ENCODE peak calls at places on chromosomes 12 and 14, in five cellular contexts. G, H, C, B and E are unnamed samples.

GRCh38 chr14:97634786-97635185 is 837.6 kb downstream of the VRK1 start:
- DNase-seq in G (no peak), B (no peak), H (no peak), C (no peak), E (no peak)

GRCh38 chr12:124753230-124753595 is 110.5 kb downstream of the SCARB1 start:
- DNase-seq in G (no peak), H (no peak), B (no peak), C (no peak), E (no peak)

GRCh38 chr12:46373303-46374182 is 970 bp upstream of the SLC38A2 start:
- DNase-seq in C (peak), H (no peak), B (peak), G (no peak), E (peak)

GRCh38 chr12:50101663-50102062 is 2.1 kb upstream of the GPD1 start:
- DNase-seq in G (no peak), H (peak), C (no peak), B (no peak), E (no peak)

GRCh38 chr12:113932411-113933196 is 33.5 kb downstream of the RBM19 start:
- DNase-seq in B (peak), G (no peak), C (no peak), H (no peak), E (peak)

GRCh38 chr12:121947966-121948365 is 29.6 kb downstream of the CFAP251 start:
- DNase-seq in G (no peak), B (no peak), H (no peak), C (no peak), E (no peak)

GRCh38 chr14:68685419-68686211 is 107.3 kb downstream of the ZFP36L1 start:
- DNase-seq in H (peak), G (peak), B (no peak), C (no peak), E (no peak)

GRCh38 chr12:95788637-95789036 is 1.9 kb downstream of the NTN4 start:
- DNase-seq in H (no peak), C (no peak), G (no peak), B (no peak), E (no peak)

GRCh38 chr14:104364830-104365229 is 214.7 kb upstream of the C14orf180 start:
- DNase-seq in H (no peak), C (no peak), B (no peak), G (no peak), E (no peak)

GRCh38 chr14:90300649-90301048 is 31.1 kb downstream of the NRDE2 start:
- DNase-seq in B (no peak), H (no peak), G (no peak), C (no peak), E (no peak)

GRCh38 chr12:49720214-49720613 is 13.0 kb upstream of the FMNL3 start:
- DNase-seq in B (no peak), G (no peak), H (no peak), C (no peak), E (no peak)

GRCh38 chr12:17992002-17992656 is 97.9 kb downstream of the RERGL start:
- DNase-seq in G (no peak), H (peak), B (no peak), C (no peak), E (peak)

GRCh38 chr14:61103541-61104339 is 122.7 kb downstream of the SLC38A6 start:
- DNase-seq in B (no peak), C (peak), H (peak), G (peak), E (no peak)

GRCh38 chr12:124311292-124312109 is 16.6 kb downstream of the RFLNA start:
- DNase-seq in G (no peak), C (no peak), H (no peak), B (no peak), E (no peak)

GRCh38 chr12:103705098-103705497 is 118.0 kb downstream of the STAB2 start:
- DNase-seq in H (no peak), G (no peak), B (no peak), C (no peak), E (no peak)

GRCh38 chr14:60171690-60172089 is 6.5 kb upstream of the DHRS7 start:
- DNase-seq in G (no peak), B (no peak), C (no peak), H (no peak), E (no peak)

DNA sequence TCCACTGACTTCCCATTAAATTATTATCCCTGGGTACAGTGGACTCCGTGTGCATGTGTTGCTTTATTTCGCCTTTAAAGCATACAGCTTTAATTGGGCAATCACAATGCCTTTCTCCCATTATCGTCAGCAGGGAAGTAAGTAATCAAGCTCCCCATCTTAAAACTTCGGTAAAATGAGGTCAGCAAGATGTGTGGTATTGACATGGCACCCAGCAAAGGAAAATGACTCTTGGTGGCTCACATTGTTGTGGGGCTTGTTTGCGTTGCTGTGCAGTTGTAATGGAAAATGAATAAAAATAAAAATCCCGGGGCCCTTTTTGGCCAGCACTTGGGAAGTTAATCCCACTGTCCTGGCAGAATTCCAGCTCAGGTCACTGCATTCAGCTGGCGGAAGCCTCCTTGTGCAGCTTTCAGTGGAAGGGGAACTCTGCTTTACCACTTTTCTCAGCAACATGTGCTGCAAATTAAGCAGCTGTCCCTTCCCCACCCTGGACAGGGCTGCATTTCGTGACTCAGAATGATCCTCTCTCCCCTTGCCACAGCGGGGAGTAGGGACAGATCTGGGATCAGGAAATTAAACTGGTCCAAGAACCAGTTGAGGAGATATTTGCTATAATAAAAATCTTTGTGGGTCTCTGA is 13.9 kb upstream of the ATP2A2 start:
- DNase-seq in C (peak), G (no peak), B (no peak), H (no peak), E (no peak)
- TF ChIP-seq CTCF in C (no peak), G (no peak), B (no peak), H (no peak), E (no peak)

GRCh38 chr14:73230051-73230450 is 7.3 kb upstream of the PAPLN start:
- DNase-seq in H (no peak), C (no peak), G (no peak), B (no peak), E (no peak)

GRCh38 chr14:73234029-73234428 is 3.3 kb upstream of the PAPLN start:
- DNase-seq in C (no peak), B (no peak), G (no peak), H (no peak), E (no peak)

GRCh38 chr14:73233564-73233963 is 3.7 kb upstream of the PAPLN start:
- DNase-seq in G (no peak), C (no peak), H (no peak), B (peak), E (no peak)

GRCh38 chr14:73232984-73233383 is 4.3 kb upstream of the PAPLN start:
- DNase-seq in B (peak), C (no peak), G (no peak), H (no peak), E (no peak)

GRCh38 chr14:73231874-73232851 is 5.1 kb upstream of the PAPLN start:
- DNase-seq in H (no peak), G (no peak), C (no peak), B (peak), E (no peak)
- TF ChIP-seq CTCF in H (peak), G (peak), C (no peak), B (no peak), E (peak)

GRCh38 chr12:25675808-25676207 is 122.7 kb upstream of the LMNTD1 start:
- DNase-seq in H (no peak), C (no peak), B (no peak), G (no peak), E (no peak)

DNA sequence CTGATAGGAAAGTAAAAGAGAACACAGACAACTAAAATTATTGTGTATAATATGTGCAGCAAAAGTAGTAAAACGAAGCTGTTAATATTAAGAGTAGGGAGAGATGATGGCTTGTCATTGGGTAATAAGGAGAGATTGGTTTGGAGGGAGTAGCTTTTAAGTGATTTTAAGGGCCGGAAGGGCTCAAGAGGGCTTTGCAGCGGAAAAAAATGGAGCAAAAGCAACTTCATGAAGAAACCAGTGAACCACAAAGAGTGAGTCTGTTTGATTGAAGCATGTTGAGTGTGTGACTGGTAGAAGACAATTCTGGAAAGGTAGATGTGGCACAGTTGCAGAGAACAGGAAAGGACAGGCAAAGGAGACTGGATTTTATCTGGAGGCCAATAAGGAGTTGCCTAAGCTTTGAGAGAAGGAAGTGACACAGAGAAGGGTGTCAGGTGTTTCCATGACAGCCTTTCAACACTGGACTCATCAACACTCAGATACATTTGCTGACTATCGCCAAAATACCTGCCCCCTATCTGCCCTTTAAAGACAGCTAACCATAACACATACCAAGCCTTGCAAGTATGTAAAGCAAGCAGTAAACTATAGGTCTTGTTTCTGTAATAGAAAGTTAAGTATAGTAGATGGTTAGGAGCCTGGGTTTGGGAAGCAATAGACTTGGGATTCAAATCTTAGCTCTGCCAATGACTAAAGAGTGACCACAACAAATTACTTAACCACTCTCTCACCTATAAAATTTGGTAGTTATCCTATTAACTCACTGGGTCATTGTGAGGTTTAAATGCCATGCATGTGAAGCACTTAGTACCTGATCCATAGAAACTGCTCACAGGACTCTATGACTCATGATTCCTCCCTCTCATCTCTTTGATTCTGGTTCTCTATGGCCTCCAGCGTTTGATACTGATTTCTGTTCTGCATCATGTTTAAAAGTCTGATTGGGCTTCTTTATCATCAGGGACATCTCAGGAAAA is 117.3 kb upstream of the LMNTD1 start:
- DNase-seq in G (peak), H (no peak), C (no peak), B (no peak), E (no peak)
- TF ChIP-seq CTCF in G (no peak), H (no peak), C (no peak), B (no peak), E (no peak)

GRCh38 chr12:4107436-4107878 is 166.1 kb upstream of the CCND2 start:
- DNase-seq in C (no peak), G (peak), H (peak), B (no peak), E (no peak)
- TF ChIP-seq CTCF in C (peak), G (peak), H (peak), B (peak), E (peak)

GRCh38 chr14:23093993-23094665 is 807 bp downstream of the ACIN1 start:
- DNase-seq in H (no peak), G (no peak), C (no peak), B (no peak), E (no peak)
- TF ChIP-seq CTCF in H (peak), G (no peak), C (no peak), B (no peak), E (peak)

GRCh38 chr14:103281496-103282231 is 52.4 kb upstream of the EIF5 start:
- DNase-seq in H (no peak), C (no peak), B (no peak), G (no peak), E (peak)
- TF ChIP-seq CTCF in H (peak), C (no peak), B (no peak), G (peak), E (peak)